ENCODE peak calls at places on chromosomes 6 and 20, in eight cellular contexts. N, G, J, X, A, C, Q and W are unnamed samples.

GRCh38 chr6:169969372-169970099 is 218.1 kb downstream of the ERMARD start:
- DNase-seq in X (no peak), Q (no peak), A (no peak), J (no peak), N (no peak), C (no peak), G (no peak), W (no peak)

GRCh38 chr20:10178091-10178490 is 40.5 kb upstream of the SNAP25 start:
- DNase-seq in J (no peak), Q (no peak), G (no peak), X (no peak), A (no peak), C (no peak), N (no peak), W (no peak)

GRCh38 chr20:4068708-4069107 is 53.4 kb upstream of the RNF24 start:
- DNase-seq in J (peak; percentile 44), N (no peak), G (peak; percentile 61), C (no peak), X (no peak), Q (no peak), A (no peak), W (no peak)

GRCh38 chr6:118419448-118420394 is 128.4 kb upstream of the PLN start:
- DNase-seq in Q (no peak), G (no peak), J (peak; percentile 51), C (no peak), X (no peak), N (no peak), A (no peak), W (no peak)

GRCh38 chr6:80205404-80205803 is 98.9 kb downstream of the BCKDHB start:
- DNase-seq in Q (no peak), X (no peak), J (no peak), C (no peak), N (no peak), G (no peak), A (no peak), W (no peak)

GRCh38 chr6:163413345-163414116 is 987 bp upstream of the QKI start:
- DNase-seq in X (peak; percentile 90), J (peak; percentile 86), G (peak; percentile 96), A (peak; percentile 99), N (peak; percentile 53), C (peak; percentile 85), Q (peak; percentile 92), W (peak; percentile 61)

GRCh38 chr20:62020935-62021701 is 44.6 kb downstream of the TAF4 start:
- DNase-seq in C (no peak), X (no peak), N (no peak), J (no peak), Q (no peak), A (peak; percentile 75), G (peak; percentile 70), W (no peak)

GRCh38 chr6:4731996-4732395 is 44.2 kb upstream of the CDYL start:
- DNase-seq in G (no peak), A (no peak), X (no peak), N (no peak), J (no peak), Q (no peak), C (no peak), W (no peak)

GRCh38 chr20:43949741-43950618 is 35.3 kb downstream of the TOX2 start:
- DNase-seq in C (no peak), N (peak; percentile 91), A (no peak), Q (peak; percentile 84), G (peak; percentile 46), X (peak; percentile 78), J (peak; percentile 62), W (no peak)

GRCh38 chr6:144134176-144134575 is 16.1 kb upstream of the STX11 start:
- DNase-seq in Q (no peak), J (no peak), C (peak; percentile 78), G (no peak), N (no peak), X (no peak), A (no peak), W (no peak)

GRCh38 chr20:25283221-25283951 is 35.5 kb downstream of the PYGB start:
- DNase-seq in G (no peak), X (no peak), C (no peak), J (no peak), N (no peak), Q (peak; percentile 2), A (no peak), W (no peak)

GRCh38 chr20:47453167-47453782 is 48.4 kb upstream of the NCOA3 start:
- DNase-seq in Q (peak; percentile 74), X (peak; percentile 92), N (no peak), G (peak; percentile 79), J (peak; percentile 91), A (peak; percentile 56), C (peak; percentile 94), W (no peak)

GRCh38 chr6:72811971-72812421 is 190.1 kb downstream of the KCNQ5 start:
- DNase-seq in A (no peak), X (peak; percentile 84), G (peak; percentile 34), C (peak; percentile 63), Q (no peak), N (no peak), J (peak; percentile 48), W (no peak)

GRCh38 chr6:14441371-14441781 is 323.8 kb downstream of the CD83 start:
- DNase-seq in X (no peak), N (no peak), A (peak; percentile 25), C (no peak), J (no peak), Q (no peak), G (peak; percentile 65), W (peak; percentile 83)

GRCh38 chr6:130934848-130935585 is 107.8 kb downstream of the SMLR1 start:
- DNase-seq in A (no peak), J (peak; percentile 65), N (no peak), Q (no peak), C (peak; percentile 26), G (peak; percentile 59), X (peak; percentile 43), W (no peak)

GRCh38 chr6:35048631-35049083 is 92.5 kb downstream of the TCP11 start:
- DNase-seq in J (peak; percentile 85), Q (peak; percentile 45), X (peak; percentile 98), N (no peak), G (peak; percentile 86), A (no peak), C (no peak), W (no peak)

GRCh38 chr6:44217332-44218143 is 812 bp downstream of the MYMX start:
- DNase-seq in Q (no peak), G (peak; percentile 20), A (peak; percentile 53), J (no peak), C (no peak), N (no peak), X (no peak), W (no peak)

GRCh38 chr6:22980446-22980845 is 411.1 kb downstream of the HDGFL1 start:
- DNase-seq in X (peak; percentile 55), A (no peak), C (peak; percentile 23), J (peak; percentile 25), N (no peak), G (peak; percentile 25), Q (no peak), W (no peak)

GRCh38 chr6:18405477-18406293 is 18.5 kb downstream of the RNF144B start:
- DNase-seq in J (peak; percentile 93), C (peak; percentile 96), N (no peak), A (peak; percentile 61), Q (no peak), X (peak; percentile 97), G (peak; percentile 33), W (no peak)

GRCh38 chr6:138724015-138724414 is 49.6 kb upstream of the CCDC28A start:
- DNase-seq in A (no peak), C (no peak), N (peak; percentile 69), J (peak; percentile 90), Q (no peak), G (peak; percentile 68), X (peak; percentile 78), W (no peak)